ENCODE peak calls at places on chromosomes 12 and 14, in six cellular contexts. R, J, I, F, Q and S are unnamed samples.
A peak's percentile ranks its signal among the peaks of the same experiment; 100 is the strongest.

GRCh38 chr14:54570047-54570446 is 3.1 kb downstream of the SAMD4A start:
- DNase-seq in R (no peak), J (no peak), I (no peak), Q (no peak), F (no peak), S (no peak)

GRCh38 chr14:75206190-75206589 is 29.8 kb upstream of the TMED10 start:
- DNase-seq in I (no peak), J (no peak), F (no peak), Q (no peak), R (no peak), S (no peak)

GRCh38 chr12:102232446-102232845 is 34.8 kb upstream of the PMCH start:
- DNase-seq in F (no peak), Q (peak; percentile 13), J (no peak), R (no peak), I (no peak), S (no peak)

GRCh38 chr12:131511803-131512564 is 198.9 kb upstream of the SFSWAP start:
- DNase-seq in R (no peak), Q (peak; percentile 43), I (no peak), J (no peak), F (no peak), S (no peak)

GRCh38 chr12:64672925-64673409 is 62.7 kb downstream of the RASSF3 start:
- DNase-seq in J (peak; percentile 70), F (no peak), I (no peak), R (no peak), Q (no peak), S (no peak)

GRCh38 chr12:120183211-120183631 is 11.3 kb downstream of the GCN1 start:
- DNase-seq in J (no peak), I (no peak), Q (no peak), R (no peak), F (no peak), S (no peak)

GRCh38 chr12:7994731-7995205 is 37.7 kb upstream of the FOXJ2 start:
- DNase-seq in Q (no peak), F (no peak), I (no peak), J (no peak), R (no peak), S (no peak)

GRCh38 chr12:124637586-124637985 is 70.2 kb upstream of the NCOR2 start:
- DNase-seq in I (no peak), J (no peak), R (no peak), F (peak; percentile 64), Q (no peak), S (no peak)